ENCODE peak calls at places on chromosomes 4 and X, in six cellular contexts. U is A549; A is neural crest cell; O is lung microvascular endothelial cell; Y is WTC11; H is stimulated activated CD4-positive, alpha-beta T cell treated with anti-CD3 and anti-CD28 coated beads, Interleukin-2, amount 100 ng/mL, for 48 hours. N is an unnamed sample.

GRCh38 chrX:17622331-17622730 is 115.0 kb upstream of the SCML1 start:
- DNase-seq in U (no peak), A (no peak), O (no peak), Y (no peak), H (no peak), N (no peak)

GRCh38 chr4:133081246-133081645 is 67.8 kb upstream of the PCDH10 start:
- DNase-seq in U (no peak), A (no peak), O (no peak), Y (no peak), H (no peak), N (peak; percentile 24)

GRCh38 chr4:41257257-41257900 is 651 bp downstream of the UCHL1 start:
- DNase-seq in U (peak; percentile 24), A (peak; percentile 41), O (peak; percentile 44), Y (peak; percentile 55), H (peak; percentile 5), N (peak; percentile 74)

GRCh38 chr4:53959373-53959772 is 105.0 kb downstream of the CHIC2 start:
- DNase-seq in U (no peak), A (peak; percentile 26), O (no peak), Y (no peak), H (no peak), N (no peak)

GRCh38 chrX:153669174-153669890 is 4.3 kb downstream of the PNCK start:
- DNase-seq in U (peak; percentile 55), A (no peak), O (peak; percentile 49), Y (no peak), H (peak; percentile 35), N (no peak)

GRCh38 chr4:153217440-153217839 is 13.2 kb downstream of the TRIM2 start:
- DNase-seq in U (no peak), A (no peak), O (no peak), Y (no peak), H (no peak), N (no peak)

GRCh38 chrX:136491832-136492231 is 4.1 kb downstream of the BRS3 start:
- DNase-seq in U (no peak), A (no peak), O (no peak), Y (no peak), H (no peak), N (peak; percentile 20)

GRCh38 chr4:105461221-105462041 is 12.4 kb downstream of the PPA2 start:
- DNase-seq in U (no peak), A (no peak), O (no peak), Y (no peak), H (no peak), N (no peak)

GRCh38 chr4:36320130-36320902 is 38.9 kb downstream of the DTHD1 start:
- DNase-seq in U (no peak), A (no peak), O (no peak), Y (no peak), H (no peak), N (no peak)

GRCh38 chr4:39834269-39834668 is 136.3 kb downstream of the UBE2K start:
- DNase-seq in U (no peak), A (no peak), O (no peak), Y (no peak), H (no peak), N (no peak)

GRCh38 chr4:156825074-156825473 is 146.5 kb downstream of the PDGFC start:
- DNase-seq in U (no peak), A (no peak), O (no peak), Y (no peak), H (no peak), N (no peak)

GRCh38 chr4:189202182-189202868 is 738.3 kb upstream of the FRG1 start:
- DNase-seq in U (peak; percentile 36), A (peak; percentile 53), O (peak; percentile 86), Y (peak; percentile 52), H (peak; percentile 5), N (peak; percentile 68)

GRCh38 chrX:150663061-150663460 is 30.1 kb upstream of the MTMR1 start:
- DNase-seq in U (no peak), A (no peak), O (no peak), Y (no peak), H (no peak), N (no peak)

GRCh38 chr4:3462790-3463415 is at the start of gene DOK7:
- DNase-seq in U (no peak), A (no peak), O (no peak), Y (peak; percentile 44), H (no peak), N (peak; percentile 63)

GRCh38 chrX:41556958-41557357 is 109.8 kb downstream of the NYX start:
- DNase-seq in U (no peak), A (no peak), O (no peak), Y (no peak), H (no peak), N (no peak)

GRCh38 chr4:167555338-167556022 is 321.2 kb upstream of the SPOCK3 start:
- DNase-seq in U (no peak), A (no peak), O (no peak), Y (no peak), H (no peak), N (no peak)

GRCh38 chrX:8815460-8816065 is 14.4 kb upstream of the FAM9A start:
- DNase-seq in U (peak; percentile 40), A (peak; percentile 58), O (peak; percentile 53), Y (no peak), H (peak; percentile 17), N (peak; percentile 78)

GRCh38 chrX:25206761-25207160 is 191.0 kb upstream of the ARX start:
- DNase-seq in U (no peak), A (no peak), O (no peak), Y (no peak), H (no peak), N (no peak)

GRCh38 chrX:149830192-149830873 is 48.6 kb downstream of the MAGEA9 start:
- DNase-seq in U (no peak), A (peak; percentile 25), O (no peak), Y (peak; percentile 37), H (no peak), N (peak; percentile 72)

GRCh38 chrX:120660638-120661037 is 30.8 kb upstream of the C1GALT1C1 start:
- DNase-seq in U (no peak), A (no peak), O (no peak), Y (no peak), H (no peak), N (no peak)

GRCh38 chr4:118171381-118171780 is 137.1 kb downstream of the NDST3 start:
- DNase-seq in U (no peak), A (no peak), O (no peak), Y (no peak), H (no peak), N (no peak)

GRCh38 chr4:4413806-4414205 is 26.9 kb downstream of the NSG1 start:
- DNase-seq in U (no peak), A (no peak), O (no peak), Y (no peak), H (no peak), N (no peak)

GRCh38 chrX:109537324-109537665 is 651 bp downstream of the NXT2 start:
- DNase-seq in U (no peak), A (no peak), O (no peak), Y (no peak), H (no peak), N (peak; percentile 53)

GRCh38 chr4:105352826-105353225 is 121.0 kb downstream of the PPA2 start:
- DNase-seq in U (no peak), A (no peak), O (no peak), Y (no peak), H (no peak), N (no peak)

GRCh38 chr4:84905646-84906045 is 60.8 kb downstream of the WDFY3 start:
- DNase-seq in U (no peak), A (no peak), O (no peak), Y (no peak), H (no peak), N (no peak)

GRCh38 chrX:44400588-44400987 is 57.1 kb upstream of the EFHC2 start:
- DNase-seq in U (no peak), A (no peak), O (no peak), Y (no peak), H (peak; percentile 22), N (no peak)

N was measured in GM23338.